ENCODE peak calls at places on chromosomes 6 and 20, in five cellular contexts. I is Peyer's patch, L is PC-3, E is astrocyte, C is gastrocnemius medialis. V is an unnamed sample.

GRCh38 chr20:46267108-46267820 is 41.0 kb downstream of the CDH22 start:
- DNase-seq in E (no peak), L (no peak), C (no peak), I (no peak), V (no peak)

GRCh38 chr6:146543211-146543939 is at the start of gene RAB32:
- DNase-seq in I (peak), C (peak), L (peak), E (peak), V (peak)

GRCh38 chr6:46014511-46015118 is 1.0 kb downstream of the CLIC5 start:
- DNase-seq in L (no peak), I (peak), E (no peak), C (peak), V (no peak)

GRCh38 chr20:59518881-59519706 is 85.2 kb upstream of the PHACTR3 start:
- DNase-seq in C (no peak), I (no peak), L (peak), E (peak), V (no peak)

GRCh38 chr6:90294989-90295853 is 1.4 kb downstream of the BACH2 start:
- DNase-seq in E (no peak), L (peak), C (peak), I (peak), V (no peak)

GRCh38 chr20:2559641-2560040 is 23.3 kb downstream of the TMC2 start:
- DNase-seq in C (no peak), E (no peak), I (no peak), L (no peak), V (no peak)

GRCh38 chr6:145669627-145670034 is 65.7 kb downstream of the EPM2A start:
- DNase-seq in L (peak), I (no peak), E (peak), C (no peak), V (no peak)

GRCh38 chr20:59439243-59439642 is 138.8 kb downstream of the EDN3 start:
- DNase-seq in I (no peak), C (no peak), E (no peak), L (no peak), V (no peak)

GRCh38 chr6:28741363-28741762 is 182.4 kb downstream of the TRIM27 start:
- DNase-seq in L (no peak), E (no peak), I (no peak), C (no peak), V (no peak)

GRCh38 chr20:49572857-49573256 is 4.9 kb upstream of the PTGIS start:
- DNase-seq in I (no peak), C (no peak), E (no peak), L (no peak), V (peak)

GRCh38 chr20:19858972-19859371 is 100.9 kb downstream of the RIN2 start:
- DNase-seq in I (no peak), C (no peak), L (peak), E (peak), V (no peak)

GRCh38 chr6:149851461-149851860 is 12.7 kb downstream of the LRP11 start:
- DNase-seq in L (no peak), E (peak), I (no peak), C (no peak), V (no peak)

GRCh38 chr6:111925296-111925695 is 52.0 kb upstream of the FYN start:
- DNase-seq in C (no peak), I (no peak), L (peak), E (peak), V (no peak)

GRCh38 chr20:61631770-61632169 is 379.7 kb downstream of the CDH4 start:
- DNase-seq in I (no peak), E (no peak), L (no peak), C (no peak), V (no peak)

GRCh38 chr6:39365281-39366074 is 43.0 kb upstream of the KCNK16 start:
- DNase-seq in E (peak), I (no peak), L (peak), C (no peak), V (no peak)

GRCh38 chr6:119446623-119447008 is 97.1 kb upstream of the MAN1A1 start:
- DNase-seq in E (peak), I (no peak), L (peak), C (peak), V (no peak)

GRCh38 chr20:35735828-35736470 is 6.1 kb downstream of the RBM39 start:
- DNase-seq in E (no peak), C (no peak), L (no peak), I (no peak), V (no peak)

GRCh38 chr6:24454452-24454851 is 34.9 kb downstream of the GPLD1 start:
- DNase-seq in L (no peak), I (no peak), C (no peak), E (no peak), V (no peak)

GRCh38 chr20:48574383-48574782 is 253.4 kb downstream of the PREX1 start:
- DNase-seq in I (no peak), C (no peak), E (no peak), L (no peak), V (no peak)

DNA sequence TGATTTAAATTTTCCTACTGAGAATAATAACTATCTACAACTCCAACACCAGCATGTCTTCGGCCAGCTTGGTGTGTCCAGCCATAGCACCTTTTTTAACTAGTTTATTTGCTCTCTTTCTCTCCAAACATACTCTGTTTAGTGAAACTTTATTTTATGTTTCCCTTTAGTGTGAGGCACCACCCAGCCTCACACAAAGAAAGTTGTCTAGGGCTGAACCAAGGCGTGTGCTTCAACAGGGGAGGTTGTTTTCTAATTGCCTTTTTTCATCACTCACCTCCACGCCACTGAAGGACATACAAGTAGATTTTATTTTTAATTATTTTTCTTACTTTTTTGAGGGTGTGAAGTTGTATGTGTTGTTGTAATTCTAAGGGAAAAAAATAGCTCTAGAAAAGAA is 125.6 kb upstream of the MARCKS start:
- DNase-seq in C (no peak), I (no peak), L (no peak), E (no peak), V (no peak)
- H3K27ac ChIP-seq in C (no peak), I (no peak), L (no peak), E (no peak), V (no peak)

GRCh38 chr6:136051140-136051775 is 198.9 kb downstream of the MTFR2 start:
- DNase-seq in C (no peak), I (no peak), E (peak), L (no peak), V (no peak)

GRCh38 chr6:136050475-136050874 is 199.0 kb downstream of the PDE7B start:
- DNase-seq in E (no peak), I (no peak), C (no peak), L (no peak), V (no peak)

DNA sequence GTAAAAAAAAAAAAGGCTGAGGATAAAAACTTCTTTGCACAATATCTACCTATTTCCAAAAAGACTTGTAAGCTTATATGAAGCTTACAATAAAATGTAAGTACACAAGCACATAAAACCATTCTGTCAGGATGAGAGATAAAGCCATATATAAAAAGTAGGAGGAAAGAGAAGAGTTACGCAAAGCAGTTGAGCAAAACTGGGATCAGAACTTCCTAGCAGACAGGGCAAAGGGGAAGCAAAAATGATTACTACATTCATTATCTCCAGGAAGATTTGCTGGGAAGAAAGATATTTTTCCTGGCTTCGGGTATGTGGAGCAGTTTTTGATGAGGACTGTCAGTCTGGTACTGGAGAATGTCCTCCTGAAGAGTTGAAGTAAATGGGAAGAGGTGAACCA is 198.1 kb downstream of the MTFR2 start:
- DNase-seq in L (no peak), I (no peak), C (no peak), E (no peak), V (no peak)
- H3K27ac ChIP-seq in L (no peak), I (no peak), C (peak), E (no peak), V (no peak)

GRCh38 chr20:1386323-1386722 is 6.5 kb downstream of the FKBP1A start:
- DNase-seq in L (no peak), E (no peak), C (no peak), I (no peak), V (no peak)

GRCh38 chr20:1382670-1383069 is 10.2 kb downstream of the FKBP1A start:
- DNase-seq in C (no peak), L (no peak), I (no peak), E (no peak), V (no peak)

GRCh38 chr20:1377984-1378742 is 14.7 kb downstream of the FKBP1A start:
- DNase-seq in C (no peak), L (peak), E (peak), I (no peak), V (no peak)

GRCh38 chr20:1383621-1384404 is 9.0 kb downstream of the FKBP1A start:
- DNase-seq in I (no peak), L (peak), C (no peak), E (no peak), V (no peak)

DNA sequence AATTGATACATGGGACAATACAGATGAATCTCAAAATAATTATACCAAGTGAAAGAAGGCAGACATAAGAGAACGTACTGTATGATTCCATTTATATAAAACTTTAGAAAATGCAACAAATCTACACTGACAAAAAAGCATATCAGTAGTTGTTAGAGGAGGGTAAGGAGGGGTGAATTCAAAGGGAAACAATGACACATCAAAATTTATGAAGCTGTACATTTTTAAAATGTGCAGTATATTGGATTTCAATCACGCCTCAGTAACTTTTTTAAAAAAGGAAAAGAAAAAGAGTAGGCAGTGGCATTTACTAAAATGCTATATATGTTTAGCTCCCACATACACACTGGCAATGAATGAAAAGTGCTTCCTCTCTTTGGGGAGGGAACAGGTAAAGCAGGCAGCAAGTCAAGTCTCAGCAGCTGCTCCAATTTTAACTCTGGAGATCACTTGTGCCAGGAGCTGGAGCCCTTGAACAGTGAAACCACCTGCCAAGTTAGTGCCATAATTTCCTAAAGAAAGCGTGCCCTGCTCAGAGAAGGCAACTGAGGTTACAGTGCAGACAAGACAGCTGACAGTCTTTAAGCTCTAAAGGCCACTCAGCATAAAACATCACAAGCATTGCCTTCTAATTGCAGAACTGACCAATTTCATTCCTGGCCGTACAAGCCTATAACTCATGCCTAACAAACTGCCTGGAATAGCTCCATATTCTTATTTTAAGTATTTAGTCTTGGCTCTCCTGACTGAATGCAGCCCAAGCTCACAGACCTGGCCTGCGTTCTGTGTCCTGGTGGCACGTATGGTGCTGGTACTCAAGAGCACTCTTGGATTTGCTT is 10.9 kb downstream of the FKBP1A start:
- DNase-seq in E (peak), C (peak), L (no peak), I (no peak), V (no peak)
- H3K27ac ChIP-seq in E (no peak), C (peak), L (peak), I (no peak), V (peak)

DNA sequence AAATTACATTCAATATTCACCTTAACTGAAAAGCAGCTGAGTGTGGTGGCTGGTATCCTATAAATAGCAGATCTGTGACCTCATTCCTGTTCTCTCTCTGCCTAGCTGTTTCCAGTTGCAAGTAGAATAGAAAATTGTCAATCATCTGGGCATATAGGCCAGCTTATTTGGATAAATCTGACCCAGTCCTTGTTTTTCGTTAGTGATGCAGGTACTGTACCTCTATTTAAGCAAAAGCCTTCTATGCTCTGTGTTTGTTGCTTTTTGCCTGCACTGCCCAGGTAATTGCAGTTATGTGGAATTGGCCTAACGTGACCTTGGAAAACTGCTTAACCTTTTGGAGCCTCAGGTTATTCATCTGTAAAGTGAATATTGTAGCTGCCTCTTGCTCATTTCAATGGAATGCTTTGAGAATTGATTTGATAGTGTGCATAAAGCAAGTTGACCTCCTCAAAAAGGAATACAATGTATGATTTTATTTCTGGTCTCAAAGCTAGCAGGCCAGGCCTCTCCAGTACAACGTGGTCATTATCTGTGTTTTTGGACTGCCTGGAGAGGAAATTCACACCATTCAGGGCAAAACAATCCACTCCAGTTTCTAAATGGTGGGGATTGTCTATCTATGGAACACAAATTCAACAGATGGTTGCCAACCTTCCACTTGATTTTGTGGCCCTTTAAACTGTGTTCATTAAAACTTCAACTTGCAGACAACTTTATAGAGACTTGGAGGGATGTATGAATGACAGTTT is 508.7 kb upstream of the CITED2 start:
- DNase-seq in L (peak), I (no peak), E (peak), C (no peak), V (no peak)
- H3K27ac ChIP-seq in L (no peak), I (peak), E (peak), C (peak), V (peak)

DNA sequence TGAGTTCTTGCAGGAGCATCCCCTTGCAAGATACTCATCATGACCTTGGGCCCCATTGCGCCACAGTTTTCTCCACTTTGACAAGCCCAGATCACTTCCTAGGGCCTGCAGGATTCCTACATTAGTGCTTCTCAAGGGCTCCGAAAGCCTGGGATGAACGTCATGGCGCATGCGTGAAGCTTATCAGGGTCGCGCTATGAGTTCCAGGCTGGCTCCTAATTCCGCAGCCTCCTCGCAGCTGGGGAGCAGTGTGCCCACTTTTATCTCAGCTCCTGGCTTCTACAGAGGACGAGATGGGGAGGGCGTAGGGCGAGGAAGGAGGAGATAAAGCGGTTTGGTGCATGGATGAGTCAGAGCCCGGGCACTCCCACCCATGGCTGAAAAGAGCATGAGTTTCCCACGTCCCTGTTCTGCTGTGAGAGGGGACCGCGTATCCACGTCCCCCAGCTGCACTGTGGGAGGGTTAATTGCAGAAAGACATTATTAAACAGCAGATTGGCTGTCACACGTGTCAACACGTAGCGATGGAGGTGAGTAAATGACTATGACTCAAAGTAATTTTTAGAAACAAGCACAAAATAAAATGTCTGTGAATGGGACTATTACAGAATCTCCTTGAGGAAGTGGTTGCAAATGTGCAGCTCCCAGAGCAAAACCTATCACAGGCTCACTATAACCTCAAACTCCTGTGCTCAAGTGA is 72.9 kb upstream of the DSP start:
- DNase-seq in C (no peak), E (peak), I (no peak), L (peak), V (peak)
- H3K27ac ChIP-seq in C (no peak), E (peak), I (peak), L (no peak), V (peak)

DNA sequence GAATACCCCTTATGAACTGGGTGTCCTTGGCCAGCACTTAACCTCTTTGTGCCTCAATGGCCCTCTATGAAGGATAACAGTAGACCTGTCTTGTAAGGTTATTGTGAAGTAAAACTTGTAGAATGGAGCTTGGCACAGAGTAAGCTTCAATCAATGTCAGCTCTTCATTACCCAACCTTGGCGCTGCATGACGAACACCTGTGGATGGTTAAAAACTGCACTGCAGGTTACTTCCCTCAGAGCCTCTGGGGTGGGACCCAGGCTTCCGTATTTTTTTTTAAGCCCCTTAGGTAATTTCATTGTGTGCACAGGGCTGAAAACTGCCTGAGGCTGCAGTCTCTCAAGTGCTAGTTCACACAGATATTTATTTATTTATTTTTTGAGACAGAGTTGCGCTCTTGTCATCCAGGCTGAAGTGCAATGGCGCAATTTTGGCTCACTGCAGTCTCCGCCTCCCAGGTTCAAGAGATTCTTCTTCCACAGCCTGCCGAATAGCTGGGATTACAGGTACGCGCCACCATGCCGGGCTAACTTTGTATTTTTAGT is 42.8 kb upstream of the SLC23A2 start:
- DNase-seq in L (no peak), I (no peak), C (no peak), E (no peak), V (no peak)
- H3K27ac ChIP-seq in L (no peak), I (no peak), C (no peak), E (no peak), V (no peak)

DNA sequence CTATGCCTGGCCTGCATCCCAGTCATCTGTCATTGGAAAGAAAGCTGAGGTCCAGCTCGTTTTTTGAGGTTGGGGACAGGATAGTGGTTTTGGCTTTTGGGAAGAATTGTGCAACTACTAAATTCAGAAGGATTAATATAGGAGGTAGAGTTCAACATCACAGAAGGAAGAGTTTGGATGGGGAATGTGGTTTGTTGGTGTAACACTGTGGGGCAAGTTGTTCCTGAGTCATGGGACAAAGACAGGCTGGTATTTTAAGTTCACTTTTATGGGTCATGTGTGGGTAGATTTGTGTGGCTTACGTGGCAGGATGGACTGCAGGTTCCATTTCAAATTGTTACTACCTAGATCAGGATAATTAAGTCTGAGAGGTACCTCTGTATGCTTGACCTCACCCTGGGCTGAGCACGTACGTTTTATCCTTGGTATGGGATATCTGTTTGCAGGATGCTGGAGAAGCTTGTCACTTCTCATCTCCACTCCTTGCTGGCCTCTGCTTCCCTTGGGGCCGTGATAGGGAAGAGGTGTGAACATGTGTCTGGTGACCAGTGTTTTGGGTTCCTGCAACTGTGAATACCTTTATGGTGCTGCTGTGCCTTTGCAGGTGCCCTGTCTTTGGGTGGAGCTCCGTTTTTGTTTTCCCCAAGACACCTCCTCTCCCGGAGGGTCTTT is 177.6 kb downstream of the JARID2 start:
- DNase-seq in E (no peak), C (peak), I (no peak), L (peak), V (no peak)
- H3K27ac ChIP-seq in E (no peak), C (peak), I (no peak), L (peak), V (no peak)

DNA sequence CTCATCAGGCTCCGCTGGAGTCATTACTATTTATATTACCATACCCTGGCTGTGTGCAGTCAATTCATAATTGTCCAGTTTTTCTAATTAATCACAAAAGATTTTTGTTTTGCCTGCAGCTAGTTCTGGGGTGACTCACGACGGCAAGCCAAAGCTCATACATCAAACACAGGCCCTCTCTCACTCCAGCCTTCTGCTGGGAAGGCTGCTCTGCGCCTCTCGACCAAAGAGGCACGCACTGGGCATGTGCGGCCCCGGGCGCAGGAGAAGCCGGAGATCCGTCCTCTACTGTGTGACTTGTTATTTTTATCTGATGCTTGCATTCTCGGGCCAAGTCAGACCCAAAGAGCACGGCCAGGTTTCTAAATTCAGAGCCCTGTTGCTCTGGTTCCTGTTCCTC is 98.5 kb downstream of the TFAP2A start:
- DNase-seq in I (no peak), E (peak), L (peak), C (no peak), V (no peak)
- H3K27ac ChIP-seq in I (peak), E (peak), L (no peak), C (no peak), V (no peak)